ENCODE peak calls at places on chromosomes 4 and X, in six cellular contexts. J is pancreas, Z is GM12878, O is adrenal gland, B is tibial artery, Q is fibroblast of lung. D is an unnamed sample.

GRCh38 chr4:67933755-67934154 is 29.5 kb downstream of the TMPRSS11A start:
- DNase-seq in J (no peak), Z (no peak), O (no peak), B (no peak), Q (no peak), D (no peak)

GRCh38 chrX:19739683-19740082 is 147.7 kb downstream of the SH3KBP1 start:
- DNase-seq in J (peak; percentile 23), Z (no peak), O (peak; percentile 63), B (peak; percentile 69), Q (peak; percentile 70), D (peak; percentile 71)

GRCh38 chrX:21666679-21667078 is 8.5 kb upstream of the KLHL34 start:
- DNase-seq in J (no peak), Z (no peak), O (no peak), B (no peak), Q (peak; percentile 9), D (no peak)

GRCh38 chrX:119638725-119639471 is 32.7 kb upstream of the NKRF start:
- DNase-seq in J (no peak), Z (peak; percentile 81), O (no peak), B (no peak), Q (no peak), D (no peak)

GRCh38 chrX:10617964-10618342 is 2.4 kb downstream of the MID1 start:
- DNase-seq in J (no peak), Z (no peak), O (no peak), B (no peak), Q (no peak), D (no peak)

GRCh38 chr4:81625422-81626417 is 154.0 kb upstream of the RASGEF1B start:
- DNase-seq in J (no peak), Z (no peak), O (no peak), B (no peak), Q (no peak), D (no peak)

GRCh38 chr4:147732516-147733193 is 767 bp downstream of the ARHGAP10 start:
- DNase-seq in J (peak; percentile 48), Z (no peak), O (peak; percentile 65), B (peak; percentile 68), Q (peak; percentile 60), D (peak; percentile 11)

GRCh38 chr4:122847931-122848330 is 21.3 kb downstream of the FGF2 start:
- DNase-seq in J (no peak), Z (no peak), O (no peak), B (no peak), Q (no peak), D (no peak)

GRCh38 chrX:2342878-2343277 is 157.9 kb downstream of the DHRSX start:
- DNase-seq in J (no peak), Z (no peak), O (no peak), B (no peak), Q (peak; percentile 65), D (no peak)

GRCh38 chrX:134601240-134601639 is 57.0 kb downstream of the PLAC1 start:
- DNase-seq in J (no peak), Z (no peak), O (no peak), B (no peak), Q (peak; percentile 50), D (no peak)

GRCh38 chr4:6504900-6505496 is 32.6 kb upstream of the PPP2R2C start:
- DNase-seq in J (no peak), Z (no peak), O (no peak), B (no peak), Q (no peak), D (no peak)

GRCh38 chr4:84956014-84956413 is 10.5 kb downstream of the WDFY3 start:
- DNase-seq in J (no peak), Z (no peak), O (no peak), B (no peak), Q (no peak), D (no peak)

GRCh38 chr4:84952776-84953175 is 13.7 kb downstream of the WDFY3 start:
- DNase-seq in J (no peak), Z (no peak), O (no peak), B (no peak), Q (no peak), D (no peak)

GRCh38 chr4:84957509-84958420 is 8.7 kb downstream of the WDFY3 start:
- DNase-seq in J (no peak), Z (no peak), O (no peak), B (no peak), Q (no peak), D (no peak)

GRCh38 chr4:84952004-84952403 is 14.5 kb downstream of the WDFY3 start:
- DNase-seq in J (no peak), Z (no peak), O (peak; percentile 29), B (no peak), Q (peak; percentile 35), D (no peak)

DNA sequence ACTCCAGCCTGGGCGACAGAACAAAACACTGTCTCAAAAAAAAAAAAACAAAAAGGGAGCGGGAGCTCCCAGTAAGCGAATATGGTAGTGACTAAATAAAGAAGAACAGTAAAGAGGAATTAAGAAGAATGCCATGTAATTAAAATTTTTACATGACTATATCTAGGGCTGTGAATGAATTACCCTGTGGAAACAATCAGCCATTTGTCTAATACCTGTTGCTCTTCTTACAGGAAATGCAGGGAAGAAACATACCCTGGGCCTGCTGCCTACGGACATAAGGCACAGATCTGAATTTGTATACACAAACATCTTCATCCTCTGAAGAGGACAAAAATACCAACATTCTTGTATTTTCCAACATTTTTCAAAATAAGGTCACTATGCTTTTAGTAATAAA is 11.3 kb downstream of the WDFY3 start:
- DNase-seq in J (no peak), Z (no peak), O (no peak), B (no peak), Q (no peak), D (no peak)
- H3K27ac ChIP-seq in J (no peak overlapping the region), Z (no peak overlapping the region), O (no peak overlapping the region), B (no peak overlapping the region), Q (no peak overlapping the region), D (no peak overlapping the region)

GRCh38 chr4:89300490-89300889 is 7.1 kb downstream of the GPRIN3 start:
- DNase-seq in J (no peak), Z (no peak), O (no peak), B (no peak), Q (no peak), D (no peak)

GRCh38 chr4:89300060-89300459 is 7.5 kb downstream of the GPRIN3 start:
- DNase-seq in J (no peak), Z (no peak), O (no peak), B (no peak), Q (no peak), D (no peak)

GRCh38 chr4:89303177-89303576 is 4.4 kb downstream of the GPRIN3 start:
- DNase-seq in J (no peak), Z (no peak), O (peak; percentile 23), B (no peak), Q (no peak), D (peak; percentile 52)

GRCh38 chr4:89301003-89301402 is 6.6 kb downstream of the GPRIN3 start:
- DNase-seq in J (no peak), Z (no peak), O (no peak), B (no peak), Q (no peak), D (no peak)

GRCh38 chr4:89301902-89302301 is 5.7 kb downstream of the GPRIN3 start:
- DNase-seq in J (no peak), Z (no peak), O (no peak), B (no peak), Q (no peak), D (no peak)
- H3K27ac ChIP-seq in J (peak overlapping the region; percentile 34), Z (no peak overlapping the region), O (no peak overlapping the region), B (no peak overlapping the region), Q (no peak overlapping the region), D (peak overlapping the region; percentile 88)

GRCh38 chr4:186191266-186192067 is at the start of gene CYP4V2:
- DNase-seq in J (peak; percentile 81), Z (peak; percentile 48), O (peak; percentile 81), B (peak; percentile 89), Q (peak; percentile 85), D (peak; percentile 92)

GRCh38 chr4:186193851-186194250 is 2.5 kb downstream of the CYP4V2 start:
- DNase-seq in J (no peak), Z (no peak), O (peak; percentile 30), B (no peak), Q (no peak), D (no peak)

GRCh38 chr4:186189656-186190055 is 1.7 kb upstream of the CYP4V2 start:
- DNase-seq in J (no peak), Z (no peak), O (no peak), B (no peak), Q (no peak), D (no peak)

GRCh38 chr4:186190456-186191265 is 706 bp upstream of the CYP4V2 start:
- DNase-seq in J (peak; percentile 41), Z (no peak), O (no peak), B (no peak), Q (peak; percentile 31), D (peak; percentile 56)

DNA sequence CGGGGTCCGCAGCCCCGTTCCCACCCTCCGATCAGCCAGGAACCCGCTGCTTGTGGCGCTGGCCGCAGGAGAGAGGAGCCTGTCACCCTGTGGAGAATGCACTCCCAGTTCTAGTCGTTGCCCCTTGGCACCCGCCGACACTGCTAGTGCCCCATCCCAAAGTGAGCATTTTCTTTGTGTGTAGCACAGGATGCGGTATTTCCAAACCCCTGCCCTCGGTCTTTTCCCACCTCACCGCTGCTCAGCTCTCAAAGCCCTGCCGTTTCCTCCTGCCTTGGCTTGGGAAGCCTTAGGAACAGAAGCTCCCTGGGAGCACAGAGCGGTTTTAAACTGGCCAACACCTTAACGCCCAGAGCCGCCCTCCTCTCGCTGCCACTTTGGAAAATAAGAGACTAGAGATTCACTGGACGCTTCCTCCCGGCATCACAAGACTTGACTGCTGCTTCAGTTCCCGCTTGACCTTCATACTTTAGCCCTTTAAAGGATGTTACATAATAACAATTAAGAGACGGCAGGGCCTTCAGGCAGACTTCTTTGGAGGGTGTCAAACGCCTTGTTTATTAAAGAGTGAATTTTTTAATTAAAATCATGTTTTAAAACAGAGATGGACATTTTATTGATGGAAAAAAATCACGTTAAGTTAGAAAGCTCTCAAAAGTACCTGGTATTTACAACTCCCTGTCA is 843 bp downstream of the CYP4V2 start:
- DNase-seq in J (peak; percentile 55), Z (no peak), O (peak; percentile 65), B (peak; percentile 78), Q (peak; percentile 51), D (peak; percentile 57)
- H3K27ac ChIP-seq in J (peak overlapping the region; percentile 99), Z (peak overlapping the region; percentile 81), O (peak overlapping the region; percentile 99), B (peak overlapping the region; percentile 93), Q (peak overlapping the region; percentile 75), D (peak overlapping the region; percentile 95)

GRCh38 chrX:7926914-7927258 is 327 bp downstream of the PNPLA4 start:
- DNase-seq in J (no peak), Z (no peak), O (no peak), B (no peak), Q (no peak), D (no peak)

GRCh38 chrX:7925867-7926472 is 1.2 kb downstream of the PNPLA4 start:
- DNase-seq in J (peak; percentile 35), Z (peak; percentile 51), O (peak; percentile 53), B (no peak), Q (peak; percentile 71), D (peak; percentile 64)

GRCh38 chrX:7921750-7922149 is 5.5 kb downstream of the PNPLA4 start:
- DNase-seq in J (no peak), Z (no peak), O (no peak), B (no peak), Q (no peak), D (no peak)

GRCh38 chrX:7927259-7928167 is at the start of gene PNPLA4:
- DNase-seq in J (peak; percentile 91), Z (peak; percentile 86), O (peak; percentile 92), B (peak; percentile 78), Q (peak; percentile 79), D (peak; percentile 93)

DNA sequence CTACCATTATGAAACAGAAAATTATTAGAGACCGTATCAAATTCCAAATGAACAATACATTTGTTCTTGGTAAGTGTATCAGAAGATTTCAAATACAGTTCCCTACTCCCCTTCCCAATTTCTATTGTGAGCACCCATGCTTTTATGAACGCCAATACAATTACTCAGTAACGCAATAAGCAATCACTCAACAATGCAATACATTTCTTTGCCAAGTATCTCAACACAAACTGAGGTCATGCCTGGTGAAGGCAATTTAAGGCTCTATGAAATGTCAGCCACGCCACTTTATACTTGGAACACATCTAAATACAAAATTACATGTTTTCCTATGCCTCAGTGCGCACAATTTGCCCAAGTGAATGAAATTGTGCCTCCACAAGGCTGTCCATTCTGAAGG is 712 bp downstream of the PNPLA4 start:
- DNase-seq in J (no peak), Z (no peak), O (no peak), B (no peak), Q (peak; percentile 11), D (no peak)
- H3K27ac ChIP-seq in J (peak overlapping the region; percentile 85), Z (peak overlapping the region; percentile 84), O (peak overlapping the region; percentile 89), B (no peak overlapping the region), Q (peak overlapping the region; percentile 74), D (peak overlapping the region; percentile 80)